ENCODE peak calls at places on chromosome 10, in seven cellular contexts. L is suprapubic skin, V is A549, N is K562, J is SK-N-SH, Y is GM12878, T is HepG2. G is an unnamed sample.

GRCh38 chr10:80497187-80498038 is 40.3 kb upstream of the SH2D4B start:
- DNase-seq in L (peak; percentile 86), V (no peak), N (peak; percentile 92), J (no peak), Y (no peak), T (no peak), G (peak; percentile 28)

GRCh38 chr10:24961582-24961981 is 9.2 kb upstream of the PRTFDC1 start:
- DNase-seq in L (no peak), V (no peak), N (no peak), J (no peak), Y (no peak), T (no peak), G (no peak)

GRCh38 chr10:50624154-50624865 is 554 bp upstream of the SGMS1 start:
- DNase-seq in L (peak; percentile 97), V (peak; percentile 70), N (peak; percentile 93), J (peak; percentile 93), Y (no peak), T (peak; percentile 85), G (peak; percentile 98)

GRCh38 chr10:92915892-92916291 is 67.6 kb downstream of the EXOC6 start:
- DNase-seq in L (no peak), V (no peak), N (no peak), J (no peak), Y (no peak), T (no peak), G (no peak)

GRCh38 chr10:77887631-77888355 is 38.8 kb downstream of the DLG5 start:
- DNase-seq in L (no peak), V (no peak), N (no peak), J (no peak), Y (no peak), T (peak; percentile 89), G (no peak)

GRCh38 chr10:1488970-1489548 is 248.3 kb downstream of the ADARB2 start:
- DNase-seq in L (no peak), V (no peak), N (no peak), J (no peak), Y (peak; percentile 65), T (no peak), G (peak; percentile 45)

GRCh38 chr10:97582169-97582568 is 2.0 kb upstream of the HOGA1 start:
- DNase-seq in L (no peak), V (no peak), N (no peak), J (peak; percentile 5), Y (no peak), T (no peak), G (no peak)

GRCh38 chr10:93269281-93269680 is 195.6 kb downstream of the CYP26A1 start:
- DNase-seq in L (no peak), V (no peak), N (no peak), J (no peak), Y (no peak), T (no peak), G (no peak)

GRCh38 chr10:69394020-69394419 is 22.7 kb downstream of the TACR2 start:
- DNase-seq in L (no peak), V (no peak), N (no peak), J (no peak), Y (no peak), T (no peak), G (no peak)

GRCh38 chr10:49627031-49627430 is 13.2 kb downstream of the CHAT start:
- DNase-seq in L (no peak), V (no peak), N (no peak), J (no peak), Y (no peak), T (no peak), G (no peak)

GRCh38 chr10:99796928-99797327 is 14.5 kb downstream of the ABCC2 start:
- DNase-seq in L (no peak), V (no peak), N (no peak), J (no peak), Y (no peak), T (no peak), G (no peak)

GRCh38 chr10:103800789-103801540 is 54.4 kb downstream of the SH3PXD2A start:
- DNase-seq in L (no peak), V (no peak), N (no peak), J (no peak), Y (peak; percentile 24), T (peak; percentile 68), G (no peak)

DNA sequence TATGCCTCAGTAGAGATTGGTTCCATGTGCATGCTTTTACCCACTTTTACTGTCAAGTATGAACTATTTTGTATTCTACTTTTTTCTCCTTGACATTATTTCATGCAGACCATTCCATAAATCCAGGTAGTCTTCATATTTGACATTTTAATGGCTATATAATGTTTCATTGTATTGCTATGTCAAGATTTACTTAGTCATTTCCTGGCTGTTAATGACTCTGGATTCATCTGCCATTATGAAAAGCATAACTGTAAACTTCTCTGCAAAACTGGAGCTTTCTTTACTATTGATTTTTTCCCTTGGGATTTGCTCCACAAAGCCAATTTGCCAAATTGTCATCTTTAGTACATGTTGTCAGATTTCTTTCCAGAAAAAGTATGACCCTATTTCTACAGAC is 6.8 kb upstream of the MSRB2 start:
- DNase-seq in L (no peak), V (no peak), N (no peak), J (no peak), Y (no peak), T (no peak), G (no peak)
- TF ChIP-seq EP300 in L (no peak), V (no peak), N (no peak), J (no peak), Y (no peak), T (no peak), G (no peak)

GRCh38 chr10:11881477-11882417 is 58.6 kb downstream of the PROSER2 start:
- DNase-seq in L (no peak), V (peak; percentile 62), N (peak; percentile 48), J (no peak), Y (no peak), T (peak; percentile 89), G (peak; percentile 37)
- TF ChIP-seq EP300 in L (no peak), V (no peak), N (no peak), J (no peak), Y (no peak), T (no peak), G (no peak)

GRCh38 chr10:119634219-119634544 is 17.0 kb upstream of the BAG3 start:
- DNase-seq in L (no peak), V (no peak), N (no peak), J (no peak), Y (no peak), T (no peak), G (no peak)
- TF ChIP-seq EP300 in L (no peak), V (no peak), N (no peak), J (no peak), Y (no peak), T (no peak), G (no peak)

GRCh38 chr10:105056413-105056812 is 415.3 kb downstream of the SORCS3 start:
- DNase-seq in L (no peak), V (no peak), N (no peak), J (no peak), Y (no peak), T (no peak), G (no peak)
- TF ChIP-seq EP300 in L (no peak), V (no peak), N (no peak), J (no peak), Y (no peak), T (no peak), G (no peak)

GRCh38 chr10:116743266-116744064 is 1.1 kb upstream of the HSPA12A start:
- DNase-seq in L (no peak), V (no peak), N (no peak), J (no peak), Y (no peak), T (no peak), G (no peak)
- TF ChIP-seq EP300 in L (no peak), V (no peak), N (no peak), J (no peak), Y (no peak), T (no peak), G (no peak)

DNA sequence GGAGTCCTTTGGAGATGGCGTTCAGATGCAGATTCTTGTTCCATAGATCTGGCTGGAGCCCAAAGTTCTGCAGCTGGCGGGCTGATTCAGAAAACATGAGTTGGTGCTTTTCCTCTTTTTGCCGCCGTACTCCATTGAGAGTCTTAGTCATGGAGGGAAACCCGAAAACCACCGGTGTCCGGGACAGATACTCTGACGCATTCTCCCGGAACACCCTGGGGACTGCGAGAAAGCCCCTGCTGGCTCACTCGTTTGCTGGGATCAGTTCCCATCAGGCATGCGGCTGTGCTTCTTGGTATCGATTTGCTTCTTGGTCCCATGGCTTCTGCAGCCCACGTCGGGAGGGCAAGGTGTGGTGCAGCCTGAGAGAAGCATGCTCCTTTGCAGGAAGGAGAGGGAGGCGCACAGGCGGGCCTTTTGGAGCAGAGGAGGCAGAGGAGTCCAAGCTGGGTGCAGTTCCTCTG is 30.8 kb upstream of the PFKFB3 start:
- DNase-seq in L (peak; percentile 81), V (no peak), N (no peak), J (no peak), Y (peak; percentile 24), T (no peak), G (peak; percentile 59)
- TF ChIP-seq EP300 in L (no peak), V (no peak), N (no peak), J (no peak), Y (no peak), T (no peak), G (no peak)

GRCh38 chr10:63268798-63269503 is 135.8 kb downstream of the NRBF2 start:
- DNase-seq in L (peak; percentile 91), V (peak; percentile 71), N (peak; percentile 63), J (peak; percentile 49), Y (peak; percentile 95), T (peak; percentile 92), G (peak; percentile 89)

GRCh38 chr10:63268139-63268797 is 135.1 kb downstream of the NRBF2 start:
- DNase-seq in L (no peak), V (no peak), N (no peak), J (no peak), Y (no peak), T (peak; percentile 80), G (no peak)

GRCh38 chr10:63267414-63268138 is 134.4 kb downstream of the NRBF2 start:
- DNase-seq in L (no peak), V (peak; percentile 12), N (peak; percentile 39), J (no peak), Y (no peak), T (peak; percentile 71), G (no peak)

GRCh38 chr10:63275094-63275493 is 142.0 kb downstream of the NRBF2 start:
- DNase-seq in L (no peak), V (no peak), N (no peak), J (no peak), Y (no peak), T (no peak), G (no peak)

GRCh38 chr10:63273575-63273974 is 140.4 kb downstream of the NRBF2 start:
- DNase-seq in L (no peak), V (no peak), N (no peak), J (no peak), Y (no peak), T (no peak), G (no peak)
- TF ChIP-seq EP300 in L (no peak), V (no peak), N (no peak), J (no peak), Y (no peak), T (no peak), G (no peak)

DNA sequence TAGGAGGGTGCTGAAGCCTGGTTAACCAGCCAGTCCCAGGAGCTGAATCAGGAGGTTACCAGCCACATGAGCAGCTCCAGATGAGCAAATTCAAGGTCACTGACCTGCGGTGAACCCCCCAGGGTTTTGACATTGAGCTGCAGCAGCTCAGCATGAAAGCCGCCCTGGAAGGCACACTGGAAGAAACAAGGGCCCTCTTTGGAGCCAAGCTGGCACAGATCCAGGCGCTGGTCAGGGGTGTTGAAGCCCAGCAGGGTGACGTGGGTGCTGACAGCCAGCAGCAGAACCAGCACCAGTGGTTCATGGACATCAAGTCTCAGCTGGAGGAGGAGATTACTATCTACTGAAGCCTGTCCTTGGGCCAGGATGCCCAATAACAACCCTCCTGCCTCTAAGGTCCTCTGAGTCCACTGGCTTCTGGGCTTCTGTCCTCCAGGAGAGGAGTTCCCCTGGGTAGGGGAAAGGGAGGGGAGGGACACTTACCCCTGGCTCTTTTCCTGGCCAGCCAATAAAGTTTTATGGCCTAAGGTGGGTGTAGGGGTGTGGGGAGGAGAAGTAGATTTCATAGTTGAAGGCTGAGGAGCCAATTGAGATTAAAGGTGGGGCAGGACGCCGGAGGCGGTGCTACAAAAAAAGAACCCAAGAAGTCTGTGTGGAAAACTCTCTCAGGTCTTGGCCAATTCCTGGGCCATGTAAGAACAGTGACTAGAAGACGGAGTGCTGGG is 29.4 kb upstream of the ATOH7 start:
- DNase-seq in L (no peak), V (no peak), N (no peak), J (no peak), Y (no peak), T (peak; percentile 17), G (peak; percentile 9)
- TF ChIP-seq EP300 in L (no peak), V (no peak), N (no peak), J (no peak), Y (no peak), T (no peak), G (no peak)